ENCODE peak calls at places on chromosomes 12 and 14, in nine cellular contexts. B, Y, P, W, Q, R, A, L and U are unnamed samples.
A peak's percentile ranks its signal among the peaks of the same experiment; 100 is the strongest.

GRCh38 chr12:99450231-99450630 is 197.3 kb upstream of the GARIN6 start:
- DNase-seq in B (no peak), Y (no peak), P (no peak), W (no peak), Q (peak; percentile 42), R (no peak), A (no peak), L (no peak), U (no peak)

GRCh38 chr12:6613015-6613775 is 6.0 kb upstream of the CHD4 start:
- DNase-seq in B (no peak), Y (no peak), P (peak; percentile 99), W (peak; percentile 95), Q (no peak), R (peak; percentile 75), A (peak; percentile 93), L (no peak), U (no peak)

GRCh38 chr14:59161571-59162175 is 26.8 kb upstream of the DAAM1 start:
- DNase-seq in B (no peak), Y (no peak), P (no peak), W (no peak), Q (no peak), R (peak; percentile 49), A (no peak), L (no peak), U (no peak)

GRCh38 chr12:110317921-110318320 is 36.9 kb downstream of the ATP2A2 start:
- DNase-seq in B (no peak), Y (no peak), P (no peak), W (no peak), Q (no peak), R (peak; percentile 66), A (no peak), L (peak; percentile 18), U (no peak)

GRCh38 chr12:14892726-14893442 is 7.2 kb upstream of the MGP start:
- DNase-seq in B (no peak), Y (no peak), P (peak; percentile 5), W (no peak), Q (peak; percentile 48), R (peak; percentile 69), A (no peak), L (no peak), U (no peak)

GRCh38 chr14:50410921-50411320 is 14.2 kb upstream of the CDKL1 start:
- DNase-seq in B (no peak), Y (no peak), P (no peak), W (no peak), Q (no peak), R (peak; percentile 89), A (no peak), L (no peak), U (no peak)

GRCh38 chr12:42770261-42770660 is 180.7 kb upstream of the PRICKLE1 start:
- DNase-seq in B (no peak), Y (no peak), P (no peak), W (no peak), Q (no peak), R (no peak), A (no peak), L (no peak), U (no peak)

GRCh38 chr12:95258803-95259202 is 41.2 kb downstream of the VEZT start:
- DNase-seq in B (no peak), Y (no peak), P (no peak), W (no peak), Q (no peak), R (no peak), A (no peak), L (no peak), U (no peak)

GRCh38 chr14:59728294-59728693 is 142.3 kb downstream of the RTN1 start:
- DNase-seq in B (no peak), Y (no peak), P (no peak), W (no peak), Q (no peak), R (no peak), A (no peak), L (no peak), U (no peak)

GRCh38 chr12:48859607-48860006 is 6.1 kb downstream of the RND1 start:
- DNase-seq in B (no peak), Y (no peak), P (no peak), W (no peak), Q (no peak), R (no peak), A (no peak), L (no peak), U (no peak)